ENCODE peak calls at places on chromosome 20, in eight cellular contexts. One of them, this sample, is unnamed.

GRCh38 chr20:1810926-1811620 is 84.1 kb upstream of the SIRPA start:
- DNase-seq in T follicular helper cell: no peak
- DNase-seq in NCI-H82: no peak
- DNase-seq in T-helper 1 cell: no peak
- DNase-seq in germinal center: no peak
- DNase-seq in stimulated activated CD8-positive, alpha-beta memory T cell treated with anti-CD3 and anti-CD28 coated beads, Interleukin-2, amount 100 ng/mL, for 1 hour: no peak
- DNase-seq in ELF-1: no peak
- DNase-seq in posterior cingulate gyrus: no peak
- DNase-seq in this sample: no peak

GRCh38 chr20:38290829-38291581 is 13.0 kb upstream of the BPI start:
- DNase-seq in T follicular helper cell: no peak
- DNase-seq in NCI-H82: peak
- DNase-seq in T-helper 1 cell: no peak
- DNase-seq in germinal center: no peak
- DNase-seq in stimulated activated CD8-positive, alpha-beta memory T cell treated with anti-CD3 and anti-CD28 coated beads, Interleukin-2, amount 100 ng/mL, for 1 hour: no peak
- DNase-seq in ELF-1: peak
- DNase-seq in posterior cingulate gyrus: no peak
- DNase-seq in this sample: no peak

GRCh38 chr20:53609501-53610445 is 16.1 kb upstream of the ZNF217 start:
- DNase-seq in T follicular helper cell: peak
- DNase-seq in NCI-H82: peak
- DNase-seq in T-helper 1 cell: peak
- DNase-seq in germinal center: no peak
- DNase-seq in stimulated activated CD8-positive, alpha-beta memory T cell treated with anti-CD3 and anti-CD28 coated beads, Interleukin-2, amount 100 ng/mL, for 1 hour: peak
- DNase-seq in ELF-1: peak
- DNase-seq in posterior cingulate gyrus: no peak
- DNase-seq in this sample: no peak

GRCh38 chr20:25018841-25019240 is 26.3 kb upstream of the APMAP start:
- DNase-seq in T follicular helper cell: no peak
- DNase-seq in NCI-H82: no peak
- DNase-seq in T-helper 1 cell: no peak
- DNase-seq in germinal center: no peak
- DNase-seq in stimulated activated CD8-positive, alpha-beta memory T cell treated with anti-CD3 and anti-CD28 coated beads, Interleukin-2, amount 100 ng/mL, for 1 hour: no peak
- DNase-seq in ELF-1: no peak
- DNase-seq in posterior cingulate gyrus: peak
- DNase-seq in this sample: no peak

GRCh38 chr20:50110141-50111047 is 2.6 kb downstream of the UBE2V1 start:
- DNase-seq in T follicular helper cell: no peak
- DNase-seq in NCI-H82: peak
- DNase-seq in T-helper 1 cell: peak
- DNase-seq in germinal center: peak
- DNase-seq in stimulated activated CD8-positive, alpha-beta memory T cell treated with anti-CD3 and anti-CD28 coated beads, Interleukin-2, amount 100 ng/mL, for 1 hour: no peak
- DNase-seq in ELF-1: no peak
- DNase-seq in posterior cingulate gyrus: no peak
- DNase-seq in this sample: no peak

GRCh38 chr20:9514461-9515210 is at the start of gene LAMP5:
- DNase-seq in T follicular helper cell: no peak
- DNase-seq in NCI-H82: peak
- DNase-seq in T-helper 1 cell: no peak
- DNase-seq in germinal center: no peak
- DNase-seq in stimulated activated CD8-positive, alpha-beta memory T cell treated with anti-CD3 and anti-CD28 coated beads, Interleukin-2, amount 100 ng/mL, for 1 hour: no peak
- DNase-seq in ELF-1: peak
- DNase-seq in posterior cingulate gyrus: peak
- DNase-seq in this sample: no peak

GRCh38 chr20:53579581-53580375 is 13.9 kb downstream of the ZNF217 start:
- DNase-seq in T follicular helper cell: no peak
- DNase-seq in NCI-H82: no peak
- DNase-seq in T-helper 1 cell: no peak
- DNase-seq in germinal center: peak
- DNase-seq in stimulated activated CD8-positive, alpha-beta memory T cell treated with anti-CD3 and anti-CD28 coated beads, Interleukin-2, amount 100 ng/mL, for 1 hour: no peak
- DNase-seq in ELF-1: no peak
- DNase-seq in posterior cingulate gyrus: no peak
- DNase-seq in this sample: no peak

GRCh38 chr20:62668441-62669027 is 26.2 kb downstream of the SLCO4A1 start:
- DNase-seq in T follicular helper cell: peak
- DNase-seq in NCI-H82: peak
- DNase-seq in T-helper 1 cell: peak
- DNase-seq in germinal center: peak
- DNase-seq in stimulated activated CD8-positive, alpha-beta memory T cell treated with anti-CD3 and anti-CD28 coated beads, Interleukin-2, amount 100 ng/mL, for 1 hour: peak
- DNase-seq in ELF-1: peak
- DNase-seq in posterior cingulate gyrus: peak
- DNase-seq in this sample: no peak

GRCh38 chr20:4573564-4574355 is 147.9 kb upstream of the PRND start:
- DNase-seq in T follicular helper cell: no peak
- DNase-seq in NCI-H82: peak
- DNase-seq in T-helper 1 cell: no peak
- DNase-seq in germinal center: no peak
- DNase-seq in stimulated activated CD8-positive, alpha-beta memory T cell treated with anti-CD3 and anti-CD28 coated beads, Interleukin-2, amount 100 ng/mL, for 1 hour: no peak
- DNase-seq in ELF-1: no peak
- DNase-seq in posterior cingulate gyrus: no peak
- DNase-seq in this sample: no peak

GRCh38 chr20:12573428-12573827 is 435.3 kb upstream of the SPTLC3 start:
- DNase-seq in T follicular helper cell: no peak
- DNase-seq in NCI-H82: no peak
- DNase-seq in T-helper 1 cell: no peak
- DNase-seq in germinal center: no peak
- DNase-seq in stimulated activated CD8-positive, alpha-beta memory T cell treated with anti-CD3 and anti-CD28 coated beads, Interleukin-2, amount 100 ng/mL, for 1 hour: no peak
- DNase-seq in ELF-1: no peak
- DNase-seq in posterior cingulate gyrus: no peak
- DNase-seq in this sample: no peak

GRCh38 chr20:62501801-62502495 is 26.2 kb upstream of the GATA5 start:
- DNase-seq in T follicular helper cell: peak
- DNase-seq in NCI-H82: no peak
- DNase-seq in T-helper 1 cell: peak
- DNase-seq in germinal center: no peak
- DNase-seq in stimulated activated CD8-positive, alpha-beta memory T cell treated with anti-CD3 and anti-CD28 coated beads, Interleukin-2, amount 100 ng/mL, for 1 hour: peak
- DNase-seq in ELF-1: no peak
- DNase-seq in posterior cingulate gyrus: no peak
- DNase-seq in this sample: peak

GRCh38 chr20:55592866-55593265 is 412.5 kb downstream of the CBLN4 start:
- DNase-seq in T follicular helper cell: no peak
- DNase-seq in NCI-H82: no peak
- DNase-seq in T-helper 1 cell: no peak
- DNase-seq in germinal center: no peak
- DNase-seq in stimulated activated CD8-positive, alpha-beta memory T cell treated with anti-CD3 and anti-CD28 coated beads, Interleukin-2, amount 100 ng/mL, for 1 hour: no peak
- DNase-seq in ELF-1: no peak
- DNase-seq in posterior cingulate gyrus: no peak
- DNase-seq in this sample: no peak

GRCh38 chr20:14444106-14444505 is 106.7 kb upstream of the FLRT3 start:
- DNase-seq in T follicular helper cell: no peak
- DNase-seq in NCI-H82: no peak
- DNase-seq in T-helper 1 cell: no peak
- DNase-seq in germinal center: no peak
- DNase-seq in stimulated activated CD8-positive, alpha-beta memory T cell treated with anti-CD3 and anti-CD28 coated beads, Interleukin-2, amount 100 ng/mL, for 1 hour: no peak
- DNase-seq in ELF-1: no peak
- DNase-seq in posterior cingulate gyrus: no peak
- DNase-seq in this sample: no peak

GRCh38 chr20:62496525-62497218 is 20.9 kb upstream of the GATA5 start:
- DNase-seq in T follicular helper cell: no peak
- DNase-seq in NCI-H82: peak
- DNase-seq in T-helper 1 cell: peak
- DNase-seq in germinal center: peak
- DNase-seq in stimulated activated CD8-positive, alpha-beta memory T cell treated with anti-CD3 and anti-CD28 coated beads, Interleukin-2, amount 100 ng/mL, for 1 hour: no peak
- DNase-seq in ELF-1: peak
- DNase-seq in posterior cingulate gyrus: no peak
- DNase-seq in this sample: no peak

This sample was measured in memory B cell.